ENCODE peak calls at places on chromosomes 5 and 9, in six cellular contexts. Z, G, N, E, L and M are unnamed samples.

GRCh38 chr9:91421022-91421765 is 2.4 kb downstream of the NFIL3 start:
- DNase-seq in L (peak), Z (peak), N (no peak), G (peak), E (peak), M (peak)

GRCh38 chr5:171777420-171777759 is 8.2 kb upstream of the SMIM23 start:
- DNase-seq in L (no peak), E (no peak), G (no peak), N (no peak), Z (no peak), M (no peak)

GRCh38 chr5:36279054-36279698 is 22.5 kb downstream of the RANBP3L start:
- DNase-seq in G (no peak), E (peak), Z (no peak), L (peak), N (no peak), M (no peak)

GRCh38 chr9:129139233-129139992 is 28.2 kb downstream of the PTPA start:
- DNase-seq in E (peak), Z (no peak), N (peak), G (peak), L (peak), M (peak)

GRCh38 chr9:105346273-105346672 is 101.6 kb upstream of the FSD1L start:
- DNase-seq in N (no peak), G (no peak), L (peak), Z (no peak), E (no peak), M (no peak)

GRCh38 chr9:126062158-126062929 is 264.3 kb upstream of the MVB12B start:
- DNase-seq in L (no peak), E (no peak), G (no peak), N (no peak), Z (no peak), M (no peak)

GRCh38 chr5:141514330-141515111 is 25.6 kb downstream of the PCDHGC5 start:
- DNase-seq in L (no peak), E (peak), Z (no peak), G (no peak), N (no peak), M (no peak)

GRCh38 chr5:143154495-143155375 is 248.8 kb downstream of the NR3C1 start:
- DNase-seq in E (no peak), G (no peak), N (no peak), Z (no peak), L (no peak), M (no peak)

GRCh38 chr9:131525643-131526565 is 5.2 kb downstream of the UCK1 start:
- DNase-seq in E (no peak), N (no peak), L (no peak), G (no peak), Z (no peak), M (no peak)

GRCh38 chr5:71748360-71748759 is 29.3 kb downstream of the CARTPT start:
- DNase-seq in L (no peak), N (no peak), E (no peak), Z (peak), G (peak), M (no peak)

GRCh38 chr5:177478711-177479646 is 5.5 kb upstream of the DBN1 start:
- DNase-seq in Z (peak), G (peak), N (no peak), L (no peak), E (peak), M (no peak)

GRCh38 chr9:16512281-16512680 is 358.2 kb downstream of the BNC2 start:
- DNase-seq in Z (no peak), L (no peak), G (no peak), N (no peak), E (no peak), M (no peak)

GRCh38 chr9:6218099-6218502 is 2.5 kb downstream of the IL33 start:
- DNase-seq in G (no peak), L (peak), Z (no peak), N (no peak), E (no peak), M (no peak)

GRCh38 chr5:1547236-1547635 is 23.5 kb upstream of the LPCAT1 start:
- DNase-seq in E (no peak), Z (no peak), L (no peak), N (no peak), G (no peak), M (no peak)

GRCh38 chr9:83459830-83460229 is 78.4 kb downstream of the FRMD3 start:
- DNase-seq in L (no peak), E (no peak), Z (no peak), N (no peak), G (no peak), M (no peak)

GRCh38 chr5:113682497-113683136 is 169.1 kb downstream of the YTHDC2 start:
- DNase-seq in E (no peak), G (no peak), N (no peak), Z (no peak), L (peak), M (no peak)
- TF ChIP-seq CTCF in E (no peak), G (no peak), N (no peak), Z (no peak), L (peak), M (peak)

GRCh38 chr5:135834639-135835529 is at the start of gene SLC25A48:
- DNase-seq in E (no peak), Z (no peak), L (peak), G (peak), N (no peak), M (peak)
- TF ChIP-seq CTCF in E (no peak), Z (no peak), L (peak), G (peak), N (no peak), M (peak)

GRCh38 chr5:157303667-157304327 is 37.9 kb downstream of the CYFIP2 start:
- DNase-seq in N (no peak), G (no peak), Z (no peak), E (no peak), L (no peak), M (no peak)
- TF ChIP-seq CTCF in N (no peak), G (no peak), Z (no peak), E (peak), L (peak), M (peak)

GRCh38 chr5:173279166-173279565 is 44.2 kb upstream of the NKX2-5 start:
- DNase-seq in Z (no peak), L (no peak), G (no peak), N (no peak), E (no peak), M (no peak)

GRCh38 chr5:173282916-173283315 is 45.3 kb downstream of the STC2 start:
- DNase-seq in Z (no peak), L (no peak), G (no peak), E (no peak), N (no peak), M (no peak)

GRCh38 chr5:173283318-173284288 is 44.6 kb downstream of the STC2 start:
- DNase-seq in E (peak), G (peak), N (peak), L (peak), Z (peak), M (peak)

GRCh38 chr5:173278641-173279040 is 43.6 kb upstream of the NKX2-5 start:
- DNase-seq in E (no peak), N (no peak), Z (no peak), L (no peak), G (no peak), M (no peak)

GRCh38 chr5:173281910-173282309 is 46.3 kb downstream of the STC2 start:
- DNase-seq in Z (no peak), N (no peak), E (no peak), L (peak), G (no peak), M (no peak)
- TF ChIP-seq CTCF in Z (peak), N (no peak), E (peak), L (peak), G (no peak), M (peak)

GRCh38 chr5:9801908-9802307 is 171.8 kb upstream of the TAS2R1 start:
- DNase-seq in Z (no peak), N (no peak), E (no peak), G (no peak), L (no peak), M (no peak)
- TF ChIP-seq CTCF in Z (no peak), N (no peak), E (no peak), G (no peak), L (no peak), M (no peak)

DNA sequence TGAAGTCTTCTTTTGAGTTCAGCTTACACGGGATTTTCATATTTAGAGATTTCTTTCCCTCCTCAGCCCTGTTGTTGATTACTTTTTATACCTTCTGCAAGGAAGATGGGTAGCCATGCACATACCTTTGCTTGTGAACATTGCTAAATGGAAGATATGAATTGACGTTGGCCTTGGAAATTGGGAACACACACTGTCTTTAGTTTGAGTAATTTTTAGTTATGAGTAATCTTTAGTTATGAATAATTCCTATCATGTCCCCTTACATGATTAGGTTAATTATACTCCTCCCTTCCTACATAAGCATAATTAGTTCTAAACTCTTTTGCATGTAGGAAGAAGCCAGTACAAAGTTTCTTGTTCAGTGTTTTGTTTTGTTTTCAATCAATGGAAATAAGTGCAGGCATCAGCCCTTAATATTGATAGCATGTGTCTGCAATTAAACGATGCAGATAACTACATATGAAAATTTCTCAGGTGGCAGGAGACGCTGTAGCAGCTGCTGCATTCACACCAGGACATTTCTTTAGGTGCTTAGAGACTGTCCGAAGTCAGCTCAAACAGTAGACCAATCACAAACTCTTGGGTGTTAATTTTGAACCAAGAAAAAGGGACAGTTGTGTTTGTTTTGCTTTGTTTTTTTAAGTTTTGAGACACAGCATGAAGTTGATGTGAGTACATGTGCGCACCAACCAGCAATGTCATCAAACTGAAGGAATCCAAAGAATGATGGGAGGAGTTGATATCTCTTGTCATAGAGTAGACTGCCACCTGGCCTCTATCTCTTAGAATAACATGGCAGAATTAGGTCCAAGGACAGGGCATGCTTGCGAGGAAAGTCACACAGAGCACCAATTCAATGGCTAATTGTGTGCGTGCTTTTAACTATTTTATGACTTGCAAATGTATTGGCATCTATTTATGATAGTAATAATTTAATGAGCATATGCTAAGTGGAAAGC is 51.4 kb downstream of the SMARCA2 start:
- DNase-seq in E (peak), L (peak), G (no peak), N (no peak), Z (no peak), M (no peak)
- TF ChIP-seq CTCF in E (peak), L (peak), G (no peak), N (no peak), Z (peak), M (no peak)

GRCh38 chr9:96638606-96639364 is 16.3 kb downstream of the PRXL2C start:
- DNase-seq in E (no peak), Z (no peak), G (no peak), L (no peak), N (no peak), M (no peak)
- TF ChIP-seq CTCF in E (no peak), Z (no peak), G (no peak), L (no peak), N (no peak), M (no peak)

DNA sequence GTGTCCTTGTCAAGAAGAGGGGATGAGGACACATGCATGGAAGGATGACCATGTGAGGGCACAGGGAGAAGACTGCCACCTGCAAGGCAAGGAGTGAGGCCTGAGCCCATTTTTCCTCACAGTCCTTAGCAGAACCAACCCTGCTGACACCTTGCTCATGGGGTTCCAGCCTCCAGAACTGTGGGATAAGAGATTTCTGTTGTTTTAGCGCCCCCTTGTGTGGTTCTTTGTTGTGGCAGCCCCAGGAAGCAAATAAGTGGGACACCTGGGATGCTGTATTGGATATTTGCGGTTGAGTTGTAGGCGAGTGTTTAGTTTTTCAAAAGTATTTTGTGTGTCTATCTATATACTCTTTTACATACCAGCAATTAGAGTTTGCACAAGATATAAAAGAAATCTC is 206.4 kb downstream of the NXNL2 start:
- DNase-seq in L (peak), E (no peak), Z (no peak), N (no peak), G (no peak), M (no peak)
- TF ChIP-seq CTCF in L (peak), E (peak), Z (no peak), N (no peak), G (no peak), M (peak)

GRCh38 chr5:87252283-87252605 is 15.4 kb upstream of the RASA1 start:
- DNase-seq in N (no peak), G (no peak), E (no peak), Z (no peak), L (no peak), M (no peak)
- TF ChIP-seq CTCF in N (no peak), G (no peak), E (no peak), Z (no peak), L (no peak), M (no peak)

GRCh38 chr5:121634946-121635345 is 216.7 kb upstream of the FTMT start:
- DNase-seq in E (no peak), L (no peak), G (no peak), N (no peak), Z (no peak), M (no peak)

GRCh38 chr5:121628783-121629182 is 222.9 kb upstream of the FTMT start:
- DNase-seq in E (no peak), L (peak), Z (no peak), G (no peak), N (no peak), M (no peak)

DNA sequence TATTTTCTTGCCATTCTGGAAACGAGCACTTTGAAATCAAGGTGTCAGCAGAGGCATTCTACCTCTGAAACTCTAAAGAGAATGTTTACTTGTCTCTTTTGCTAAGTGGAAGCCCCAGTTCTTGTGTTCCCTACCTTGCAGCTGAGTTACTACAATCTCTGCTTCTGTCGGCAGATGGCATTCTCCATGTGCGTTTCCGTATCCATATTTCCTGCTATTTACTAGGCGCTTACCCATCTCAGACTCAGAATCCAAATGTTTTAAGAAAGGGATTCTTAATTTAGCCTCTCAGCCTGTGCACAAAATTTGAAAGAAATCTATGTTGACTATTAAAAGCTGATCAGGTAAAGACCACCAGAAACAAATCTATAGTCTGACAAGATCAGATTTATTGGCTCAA is 221.3 kb upstream of the FTMT start:
- DNase-seq in E (no peak), G (no peak), N (no peak), Z (no peak), L (peak), M (no peak)
- TF ChIP-seq CTCF in E (peak), G (no peak), N (no peak), Z (no peak), L (peak), M (peak)